ENCODE peak calls at places on chromosomes 11 and 22, in ten cellular contexts. One of them, this sample, is unnamed.
A peak's percentile ranks its signal among the peaks of the same experiment; 100 is the strongest.

GRCh38 chr11:94794287-94795168 is 26.4 kb downstream of the AMOTL1 start:
- DNase-seq in A549: peak; percentile 19
- DNase-seq in HT1080: peak; percentile 99
- DNase-seq in IMR-90: peak; percentile 99
- DNase-seq in fibroblast of mammary gland: peak; percentile 100
- DNase-seq in myocyte: peak; percentile 95
- DNase-seq in NB4: peak; percentile 67
- DNase-seq in head of caudate nucleus: no peak
- DNase-seq in MG63: peak; percentile 85
- DNase-seq in activated CD4-positive, alpha-beta T cell treated with anti-CD3 and anti-CD28 coated beads, Interleukin-2, amount 10 ng/mL, durations not matched to agents 7 days and 5 days: no peak
- DNase-seq in this sample: peak; percentile 78

GRCh38 chr11:122851366-122852011 is 13.2 kb downstream of the CRTAM start:
- DNase-seq in A549: no peak
- DNase-seq in NB4: no peak
- DNase-seq in IMR-90: no peak
- DNase-seq in myocyte: no peak
- DNase-seq in MG63: no peak
- DNase-seq in HT1080: no peak
- DNase-seq in activated CD4-positive, alpha-beta T cell treated with anti-CD3 and anti-CD28 coated beads, Interleukin-2, amount 10 ng/mL, durations not matched to agents 7 days and 5 days: peak; percentile 60
- DNase-seq in head of caudate nucleus: no peak
- DNase-seq in fibroblast of mammary gland: no peak
- DNase-seq in this sample: peak; percentile 11

GRCh38 chr22:43777204-43777671 is 34.9 kb downstream of the EFCAB6 start:
- DNase-seq in MG63: peak; percentile 70
- DNase-seq in activated CD4-positive, alpha-beta T cell treated with anti-CD3 and anti-CD28 coated beads, Interleukin-2, amount 10 ng/mL, durations not matched to agents 7 days and 5 days: no peak
- DNase-seq in A549: peak; percentile 10
- DNase-seq in head of caudate nucleus: peak; percentile 76
- DNase-seq in fibroblast of mammary gland: peak; percentile 84
- DNase-seq in NB4: no peak
- DNase-seq in IMR-90: peak; percentile 91
- DNase-seq in myocyte: peak; percentile 94
- DNase-seq in HT1080: peak; percentile 36
- DNase-seq in this sample: peak; percentile 86

GRCh38 chr22:31102441-31103081 is 4.8 kb downstream of the SELENOM start:
- DNase-seq in IMR-90: peak; percentile 98
- DNase-seq in myocyte: peak; percentile 95
- DNase-seq in A549: peak; percentile 57
- DNase-seq in activated CD4-positive, alpha-beta T cell treated with anti-CD3 and anti-CD28 coated beads, Interleukin-2, amount 10 ng/mL, durations not matched to agents 7 days and 5 days: no peak
- DNase-seq in fibroblast of mammary gland: peak; percentile 96
- DNase-seq in head of caudate nucleus: no peak
- DNase-seq in NB4: peak; percentile 66
- DNase-seq in MG63: peak; percentile 87
- DNase-seq in HT1080: peak; percentile 67
- DNase-seq in this sample: peak; percentile 67

GRCh38 chr11:79087957-79088318 is 352.9 kb downstream of the TENM4 start:
- DNase-seq in fibroblast of mammary gland: no peak
- DNase-seq in activated CD4-positive, alpha-beta T cell treated with anti-CD3 and anti-CD28 coated beads, Interleukin-2, amount 10 ng/mL, durations not matched to agents 7 days and 5 days: no peak
- DNase-seq in IMR-90: no peak
- DNase-seq in HT1080: no peak
- DNase-seq in A549: no peak
- DNase-seq in NB4: no peak
- DNase-seq in MG63: no peak
- DNase-seq in head of caudate nucleus: no peak
- DNase-seq in myocyte: no peak
- DNase-seq in this sample: no peak

GRCh38 chr11:66299189-66299588 is 7.5 kb downstream of the TMEM151A start:
- DNase-seq in IMR-90: no peak
- DNase-seq in A549: no peak
- DNase-seq in fibroblast of mammary gland: no peak
- DNase-seq in activated CD4-positive, alpha-beta T cell treated with anti-CD3 and anti-CD28 coated beads, Interleukin-2, amount 10 ng/mL, durations not matched to agents 7 days and 5 days: no peak
- DNase-seq in MG63: no peak
- DNase-seq in HT1080: no peak
- DNase-seq in head of caudate nucleus: no peak
- DNase-seq in myocyte: no peak
- DNase-seq in NB4: no peak
- DNase-seq in this sample: no peak

GRCh38 chr22:47548953-47549740 is 786.7 kb downstream of the TBC1D22A start:
- DNase-seq in IMR-90: no peak
- DNase-seq in A549: no peak
- DNase-seq in fibroblast of mammary gland: no peak
- DNase-seq in MG63: no peak
- DNase-seq in NB4: no peak
- DNase-seq in HT1080: no peak
- DNase-seq in myocyte: peak; percentile 20
- DNase-seq in activated CD4-positive, alpha-beta T cell treated with anti-CD3 and anti-CD28 coated beads, Interleukin-2, amount 10 ng/mL, durations not matched to agents 7 days and 5 days: no peak
- DNase-seq in head of caudate nucleus: no peak
- DNase-seq in this sample: no peak

GRCh38 chr22:21568207-21569075 is 927 bp downstream of the UBE2L3 start:
- DNase-seq in myocyte: peak; percentile 44
- DNase-seq in A549: peak; percentile 19
- DNase-seq in NB4: peak; percentile 57
- DNase-seq in activated CD4-positive, alpha-beta T cell treated with anti-CD3 and anti-CD28 coated beads, Interleukin-2, amount 10 ng/mL, durations not matched to agents 7 days and 5 days: peak; percentile 30
- DNase-seq in IMR-90: peak; percentile 24
- DNase-seq in fibroblast of mammary gland: no peak
- DNase-seq in head of caudate nucleus: no peak
- DNase-seq in HT1080: peak; percentile 27
- DNase-seq in MG63: peak; percentile 43
- DNase-seq in this sample: no peak

This sample was measured in bronchial epithelial cell.